ENCODE peak calls at places on chromosome 21, in six cellular contexts. X is prostate gland; I is left cardiac atrium; B is stimulated activated CD4-positive, alpha-beta T cell treated with anti-CD3 and anti-CD28 coated beads, Interleukin-15, amount 100 ng/mL, for 1 hour; P is naive thymus-derived CD4-positive, alpha-beta T cell; W is EL. V is an unnamed sample.

GRCh38 chr21:27476696-27477095 is 509.8 kb upstream of the ADAMTS5 start:
- DNase-seq in B (no peak), W (peak), X (no peak), P (no peak), I (no peak), V (no peak)

GRCh38 chr21:28771790-28772501 is 220.7 kb downstream of the LTN1 start:
- DNase-seq in P (no peak), I (no peak), B (no peak), X (no peak), W (peak), V (no peak)

GRCh38 chr21:43921602-43921978 is 56.6 kb downstream of the AGPAT3 start:
- DNase-seq in X (no peak), P (peak), W (no peak), B (no peak), I (no peak), V (no peak)

GRCh38 chr21:40271169-40271568 is 403.9 kb downstream of the PCP4 start:
- DNase-seq in B (no peak), I (no peak), P (no peak), X (no peak), W (no peak), V (no peak)

GRCh38 chr21:33975548-33976081 is 60.0 kb upstream of the ATP5PO start:
- DNase-seq in B (peak), I (no peak), X (no peak), P (no peak), W (peak), V (no peak)

GRCh38 chr21:21163904-21164303 is 165.7 kb downstream of the NCAM2 start:
- DNase-seq in B (no peak), X (peak), W (peak), I (peak), P (peak), V (peak)

GRCh38 chr21:38498057-38498833 is at the start of gene ERG:
- DNase-seq in X (no peak), B (no peak), I (peak), P (no peak), W (no peak), V (peak)

GRCh38 chr21:21195417-21195816 is 197.2 kb downstream of the NCAM2 start:
- DNase-seq in P (no peak), W (no peak), I (no peak), X (no peak), B (no peak), V (no peak)

GRCh38 chr21:31905444-31906400 is 32.9 kb downstream of the HUNK start:
- DNase-seq in B (no peak), P (no peak), I (no peak), X (no peak), W (no peak), V (no peak)

GRCh38 chr21:46110499-46111192 is 12.7 kb downstream of the COL6A2 start:
- DNase-seq in X (peak), W (no peak), P (no peak), I (peak), B (no peak), V (peak)

GRCh38 chr21:28445081-28445830 is 547.4 kb downstream of the LTN1 start:
- DNase-seq in X (no peak), B (no peak), P (no peak), W (peak), I (no peak), V (no peak)

GRCh38 chr21:35697321-35697808 is 363.0 kb downstream of the SETD4 start:
- DNase-seq in W (peak), B (no peak), X (no peak), I (peak), P (peak), V (peak)